ENCODE peak calls at places on chromosomes 7 and 10, in nine cellular contexts. K is dorsolateral prefrontal cortex; M is NCI-H1694 treated with DMSO at 0.1 percent for 48 hours; Z is WERI-Rb-1; A is T-helper 2 cell; T is right lobe of liver; Q is activated naive CD4-positive, alpha-beta T cell treated with anti-CD3 and anti-CD28 coated beads for 36 hours; N is GM03348; F is fibroblast of lung. Y is an unnamed sample.

GRCh38 chr7:131284702-131285419 is 42.8 kb upstream of the MKLN1 start:
- DNase-seq in K (peak), M (no peak), Z (no peak), A (no peak), T (no peak), Q (no peak), N (peak), F (no peak), Y (peak)

GRCh38 chr7:151987748-151988529 is 31.7 kb downstream of the GALNTL5 start:
- DNase-seq in K (peak), M (no peak), Z (no peak), A (no peak), T (no peak), Q (no peak), N (peak), F (peak), Y (no peak)

GRCh38 chr7:13257661-13258060 is 570.2 kb downstream of the ARL4A start:
- DNase-seq in K (no peak), M (no peak), Z (no peak), A (no peak), T (no peak), Q (no peak), N (no peak), F (no peak), Y (no peak)

GRCh38 chr7:98617960-98618418 is 904 bp downstream of the NPTX2 start:
- DNase-seq in K (no peak), M (no peak), Z (peak), A (no peak), T (no peak), Q (no peak), N (no peak), F (no peak), Y (no peak)

GRCh38 chr10:77965294-77965693 is 38.7 kb upstream of the DLG5 start:
- DNase-seq in K (no peak), M (no peak), Z (no peak), A (no peak), T (no peak), Q (peak), N (peak), F (peak), Y (no peak)

GRCh38 chr10:79496896-79497295 is 15.4 kb upstream of the EIF5AL1 start:
- DNase-seq in K (no peak), M (no peak), Z (no peak), A (no peak), T (no peak), Q (no peak), N (no peak), F (no peak), Y (no peak)

GRCh38 chr10:6035101-6035834 is 26.9 kb downstream of the IL2RA start:
- DNase-seq in K (no peak), M (no peak), Z (no peak), A (no peak), T (no peak), Q (peak), N (no peak), F (no peak), Y (peak)

GRCh38 chr10:8951440-8952089 is 897.1 kb downstream of the GATA3 start:
- DNase-seq in K (no peak), M (no peak), Z (no peak), A (no peak), T (no peak), Q (no peak), N (no peak), F (no peak), Y (no peak)

GRCh38 chr10:48215148-48215982 is 59.1 kb downstream of the FRMPD2 start:
- DNase-seq in K (no peak), M (peak), Z (peak), A (no peak), T (no peak), Q (peak), N (peak), F (peak), Y (no peak)

GRCh38 chr7:115533785-115534184 is 496.8 kb downstream of the TFEC start:
- DNase-seq in K (no peak), M (no peak), Z (no peak), A (no peak), T (no peak), Q (no peak), N (no peak), F (no peak), Y (no peak)

GRCh38 chr10:293636-294035 is 158.4 kb downstream of the ZMYND11 start:
- DNase-seq in K (no peak), M (no peak), Z (no peak), A (no peak), T (no peak), Q (no peak), N (no peak), F (no peak), Y (no peak)

GRCh38 chr7:509426-509825 is 10.2 kb downstream of the PDGFA start:
- DNase-seq in K (no peak), M (no peak), Z (no peak), A (no peak), T (peak), Q (no peak), N (no peak), F (no peak), Y (peak)

GRCh38 chr7:55526770-55527169 is 45.5 kb downstream of the VOPP1 start:
- DNase-seq in K (peak), M (peak), Z (peak), A (no peak), T (no peak), Q (no peak), N (no peak), F (no peak), Y (no peak)

GRCh38 chr7:1696671-1697498 is 26.8 kb downstream of the ELFN1 start:
- DNase-seq in K (peak), M (no peak), Z (peak), A (no peak), T (peak), Q (peak), N (no peak), F (no peak), Y (peak)

GRCh38 chr10:63600540-63600939 is 79.3 kb downstream of the REEP3 start:
- DNase-seq in K (no peak), M (no peak), Z (no peak), A (no peak), T (no peak), Q (no peak), N (no peak), F (no peak), Y (no peak)

GRCh38 chr7:2738110-2738509 is 50.1 kb downstream of the AMZ1 start:
- DNase-seq in K (no peak), M (peak), Z (no peak), A (no peak), T (no peak), Q (no peak), N (no peak), F (peak), Y (no peak)